ENCODE peak calls at places on chromosomes 13 and 19, in ten cellular contexts. One of them, this sample, is unnamed.
A peak's percentile ranks its signal among the peaks of the same experiment; 100 is the strongest.

GRCh38 chr13:28273919-28274318 is 135.6 kb downstream of the PAN3 start:
- DNase-seq in vagina: no peak
- DNase-seq in stimulated activated CD8-positive, alpha-beta memory T cell treated with anti-CD3 and anti-CD28 coated beads, Interleukin-7, amount 100 ng/mL, for 48 hours: no peak
- DNase-seq in astrocyte of the cerebellum: no peak
- DNase-seq in NCI-H2081: no peak
- DNase-seq in ACHN: no peak
- DNase-seq in T-helper 17 cell: no peak
- DNase-seq in mucosa of descending colon: no peak
- DNase-seq in CD8-positive, alpha-beta memory T cell: no peak
- DNase-seq in caudate nucleus: no peak
- DNase-seq in this sample: no peak

GRCh38 chr13:47213057-47213456 is 316.2 kb upstream of the HTR2A start:
- DNase-seq in astrocyte of the cerebellum: no peak
- DNase-seq in caudate nucleus: no peak
- DNase-seq in T-helper 17 cell: no peak
- DNase-seq in mucosa of descending colon: no peak
- DNase-seq in stimulated activated CD8-positive, alpha-beta memory T cell treated with anti-CD3 and anti-CD28 coated beads, Interleukin-7, amount 100 ng/mL, for 48 hours: no peak
- DNase-seq in NCI-H2081: no peak
- DNase-seq in CD8-positive, alpha-beta memory T cell: no peak
- DNase-seq in vagina: no peak
- DNase-seq in ACHN: no peak
- DNase-seq in this sample: no peak

GRCh38 chr13:48909088-48909389 is 66.7 kb upstream of the FNDC3A start:
- DNase-seq in NCI-H2081: peak; percentile 15
- DNase-seq in caudate nucleus: no peak
- DNase-seq in T-helper 17 cell: no peak
- DNase-seq in astrocyte of the cerebellum: no peak
- DNase-seq in vagina: no peak
- DNase-seq in CD8-positive, alpha-beta memory T cell: no peak
- DNase-seq in ACHN: no peak
- DNase-seq in stimulated activated CD8-positive, alpha-beta memory T cell treated with anti-CD3 and anti-CD28 coated beads, Interleukin-7, amount 100 ng/mL, for 48 hours: no peak
- DNase-seq in mucosa of descending colon: no peak
- DNase-seq in this sample: no peak

GRCh38 chr13:50593228-50593627 is 250.3 kb downstream of the DLEU7 start:
- DNase-seq in vagina: no peak
- DNase-seq in mucosa of descending colon: no peak
- DNase-seq in caudate nucleus: no peak
- DNase-seq in NCI-H2081: no peak
- DNase-seq in ACHN: no peak
- DNase-seq in astrocyte of the cerebellum: no peak
- DNase-seq in CD8-positive, alpha-beta memory T cell: no peak
- DNase-seq in T-helper 17 cell: no peak
- DNase-seq in stimulated activated CD8-positive, alpha-beta memory T cell treated with anti-CD3 and anti-CD28 coated beads, Interleukin-7, amount 100 ng/mL, for 48 hours: no peak
- DNase-seq in this sample: no peak

GRCh38 chr19:46515879-46516350 is 20.2 kb upstream of the PNMA8B start:
- DNase-seq in stimulated activated CD8-positive, alpha-beta memory T cell treated with anti-CD3 and anti-CD28 coated beads, Interleukin-7, amount 100 ng/mL, for 48 hours: no peak
- DNase-seq in NCI-H2081: peak; percentile 18
- DNase-seq in caudate nucleus: no peak
- DNase-seq in vagina: no peak
- DNase-seq in CD8-positive, alpha-beta memory T cell: peak; percentile 5
- DNase-seq in ACHN: peak; percentile 47
- DNase-seq in astrocyte of the cerebellum: no peak
- DNase-seq in T-helper 17 cell: no peak
- DNase-seq in mucosa of descending colon: no peak
- DNase-seq in this sample: no peak

GRCh38 chr19:33394723-33395560 is 21.4 kb downstream of the CEBPG start:
- DNase-seq in NCI-H2081: no peak
- DNase-seq in caudate nucleus: no peak
- DNase-seq in mucosa of descending colon: peak; percentile 55
- DNase-seq in CD8-positive, alpha-beta memory T cell: no peak
- DNase-seq in T-helper 17 cell: no peak
- DNase-seq in astrocyte of the cerebellum: no peak
- DNase-seq in stimulated activated CD8-positive, alpha-beta memory T cell treated with anti-CD3 and anti-CD28 coated beads, Interleukin-7, amount 100 ng/mL, for 48 hours: no peak
- DNase-seq in ACHN: no peak
- DNase-seq in vagina: no peak
- DNase-seq in this sample: no peak

GRCh38 chr19:12222980-12223630 is 60.2 kb downstream of the ZNF136 start:
- DNase-seq in T-helper 17 cell: no peak
- DNase-seq in astrocyte of the cerebellum: no peak
- DNase-seq in ACHN: no peak
- DNase-seq in vagina: no peak
- DNase-seq in CD8-positive, alpha-beta memory T cell: no peak
- DNase-seq in stimulated activated CD8-positive, alpha-beta memory T cell treated with anti-CD3 and anti-CD28 coated beads, Interleukin-7, amount 100 ng/mL, for 48 hours: no peak
- DNase-seq in mucosa of descending colon: no peak
- DNase-seq in caudate nucleus: no peak
- DNase-seq in NCI-H2081: no peak
- DNase-seq in this sample: no peak

GRCh38 chr13:65926750-65927171 is 1303.4 kb downstream of the PCDH9 start:
- DNase-seq in mucosa of descending colon: no peak
- DNase-seq in stimulated activated CD8-positive, alpha-beta memory T cell treated with anti-CD3 and anti-CD28 coated beads, Interleukin-7, amount 100 ng/mL, for 48 hours: no peak
- DNase-seq in vagina: no peak
- DNase-seq in astrocyte of the cerebellum: no peak
- DNase-seq in T-helper 17 cell: no peak
- DNase-seq in ACHN: peak; percentile 2
- DNase-seq in NCI-H2081: peak; percentile 6
- DNase-seq in caudate nucleus: no peak
- DNase-seq in CD8-positive, alpha-beta memory T cell: no peak
- DNase-seq in this sample: no peak

GRCh38 chr13:100022798-100023197 is 41.2 kb downstream of the ZIC2 start:
- DNase-seq in CD8-positive, alpha-beta memory T cell: no peak
- DNase-seq in caudate nucleus: no peak
- DNase-seq in ACHN: no peak
- DNase-seq in mucosa of descending colon: no peak
- DNase-seq in T-helper 17 cell: no peak
- DNase-seq in stimulated activated CD8-positive, alpha-beta memory T cell treated with anti-CD3 and anti-CD28 coated beads, Interleukin-7, amount 100 ng/mL, for 48 hours: no peak
- DNase-seq in NCI-H2081: no peak
- DNase-seq in vagina: no peak
- DNase-seq in astrocyte of the cerebellum: no peak
- DNase-seq in this sample: no peak

GRCh38 chr19:4149518-4150288 is 3.7 kb upstream of the CREB3L3 start:
- DNase-seq in astrocyte of the cerebellum: no peak
- DNase-seq in stimulated activated CD8-positive, alpha-beta memory T cell treated with anti-CD3 and anti-CD28 coated beads, Interleukin-7, amount 100 ng/mL, for 48 hours: no peak
- DNase-seq in CD8-positive, alpha-beta memory T cell: no peak
- DNase-seq in vagina: no peak
- DNase-seq in NCI-H2081: no peak
- DNase-seq in T-helper 17 cell: no peak
- DNase-seq in ACHN: no peak
- DNase-seq in caudate nucleus: no peak
- DNase-seq in mucosa of descending colon: peak; percentile 68
- DNase-seq in this sample: no peak

GRCh38 chr13:98650376-98651107 is 73.6 kb upstream of the STK24 start:
- DNase-seq in NCI-H2081: no peak
- DNase-seq in stimulated activated CD8-positive, alpha-beta memory T cell treated with anti-CD3 and anti-CD28 coated beads, Interleukin-7, amount 100 ng/mL, for 48 hours: no peak
- DNase-seq in vagina: no peak
- DNase-seq in astrocyte of the cerebellum: no peak
- DNase-seq in mucosa of descending colon: peak; percentile 93
- DNase-seq in T-helper 17 cell: no peak
- DNase-seq in CD8-positive, alpha-beta memory T cell: no peak
- DNase-seq in caudate nucleus: no peak
- DNase-seq in ACHN: no peak
- DNase-seq in this sample: no peak

GRCh38 chr19:1837625-1838105 is 10.6 kb downstream of the REXO1 start:
- DNase-seq in caudate nucleus: no peak
- DNase-seq in vagina: no peak
- DNase-seq in astrocyte of the cerebellum: no peak
- DNase-seq in mucosa of descending colon: no peak
- DNase-seq in stimulated activated CD8-positive, alpha-beta memory T cell treated with anti-CD3 and anti-CD28 coated beads, Interleukin-7, amount 100 ng/mL, for 48 hours: no peak
- DNase-seq in CD8-positive, alpha-beta memory T cell: no peak
- DNase-seq in ACHN: peak; percentile 39
- DNase-seq in NCI-H2081: no peak
- DNase-seq in T-helper 17 cell: peak; percentile 69
- DNase-seq in this sample: no peak

GRCh38 chr13:110819203-110820014 is 95.5 kb downstream of the ANKRD10 start:
- DNase-seq in vagina: no peak
- DNase-seq in T-helper 17 cell: peak; percentile 72
- DNase-seq in caudate nucleus: peak; percentile 45
- DNase-seq in astrocyte of the cerebellum: peak; percentile 24
- DNase-seq in ACHN: peak; percentile 61
- DNase-seq in mucosa of descending colon: peak; percentile 78
- DNase-seq in stimulated activated CD8-positive, alpha-beta memory T cell treated with anti-CD3 and anti-CD28 coated beads, Interleukin-7, amount 100 ng/mL, for 48 hours: peak; percentile 43
- DNase-seq in CD8-positive, alpha-beta memory T cell: peak; percentile 59
- DNase-seq in NCI-H2081: peak; percentile 70
- DNase-seq in this sample: no peak

GRCh38 chr13:72622546-72622945 is 104.9 kb downstream of the MZT1 start:
- DNase-seq in astrocyte of the cerebellum: no peak
- DNase-seq in T-helper 17 cell: no peak
- DNase-seq in ACHN: no peak
- DNase-seq in NCI-H2081: no peak
- DNase-seq in vagina: no peak
- DNase-seq in mucosa of descending colon: no peak
- DNase-seq in CD8-positive, alpha-beta memory T cell: no peak
- DNase-seq in stimulated activated CD8-positive, alpha-beta memory T cell treated with anti-CD3 and anti-CD28 coated beads, Interleukin-7, amount 100 ng/mL, for 48 hours: no peak
- DNase-seq in caudate nucleus: no peak
- DNase-seq in this sample: no peak

GRCh38 chr19:47228168-47228936 is 2.6 kb downstream of the BBC3 start:
- DNase-seq in NCI-H2081: no peak
- DNase-seq in stimulated activated CD8-positive, alpha-beta memory T cell treated with anti-CD3 and anti-CD28 coated beads, Interleukin-7, amount 100 ng/mL, for 48 hours: no peak
- DNase-seq in ACHN: peak; percentile 47
- DNase-seq in astrocyte of the cerebellum: no peak
- DNase-seq in vagina: no peak
- DNase-seq in T-helper 17 cell: no peak
- DNase-seq in caudate nucleus: no peak
- DNase-seq in CD8-positive, alpha-beta memory T cell: peak; percentile 54
- DNase-seq in mucosa of descending colon: peak; percentile 85
- DNase-seq in this sample: peak; percentile 50

GRCh38 chr13:95300625-95301134 is 571 bp downstream of the ABCC4 start:
- DNase-seq in vagina: no peak
- DNase-seq in ACHN: peak; percentile 79
- DNase-seq in T-helper 17 cell: no peak
- DNase-seq in mucosa of descending colon: peak; percentile 82
- DNase-seq in CD8-positive, alpha-beta memory T cell: peak; percentile 25
- DNase-seq in caudate nucleus: peak; percentile 15
- DNase-seq in stimulated activated CD8-positive, alpha-beta memory T cell treated with anti-CD3 and anti-CD28 coated beads, Interleukin-7, amount 100 ng/mL, for 48 hours: peak; percentile 28
- DNase-seq in NCI-H2081: peak; percentile 53
- DNase-seq in astrocyte of the cerebellum: no peak
- DNase-seq in this sample: no peak

GRCh38 chr13:48220592-48221300 is 12.3 kb upstream of the ITM2B start:
- DNase-seq in T-helper 17 cell: no peak
- DNase-seq in NCI-H2081: no peak
- DNase-seq in vagina: no peak
- DNase-seq in caudate nucleus: no peak
- DNase-seq in astrocyte of the cerebellum: no peak
- DNase-seq in CD8-positive, alpha-beta memory T cell: peak; percentile 28
- DNase-seq in ACHN: no peak
- DNase-seq in mucosa of descending colon: no peak
- DNase-seq in stimulated activated CD8-positive, alpha-beta memory T cell treated with anti-CD3 and anti-CD28 coated beads, Interleukin-7, amount 100 ng/mL, for 48 hours: no peak
- DNase-seq in this sample: no peak

GRCh38 chr13:105410602-105411001 is 1124.9 kb downstream of the EFNB2 start:
- DNase-seq in caudate nucleus: no peak
- DNase-seq in NCI-H2081: no peak
- DNase-seq in vagina: no peak
- DNase-seq in astrocyte of the cerebellum: no peak
- DNase-seq in CD8-positive, alpha-beta memory T cell: no peak
- DNase-seq in T-helper 17 cell: peak; percentile 4
- DNase-seq in mucosa of descending colon: no peak
- DNase-seq in ACHN: no peak
- DNase-seq in stimulated activated CD8-positive, alpha-beta memory T cell treated with anti-CD3 and anti-CD28 coated beads, Interleukin-7, amount 100 ng/mL, for 48 hours: no peak
- DNase-seq in this sample: no peak

GRCh38 chr19:5172859-5173577 is 167.6 kb downstream of the PTPRS start:
- DNase-seq in ACHN: peak; percentile 31
- DNase-seq in stimulated activated CD8-positive, alpha-beta memory T cell treated with anti-CD3 and anti-CD28 coated beads, Interleukin-7, amount 100 ng/mL, for 48 hours: no peak
- DNase-seq in NCI-H2081: no peak
- DNase-seq in vagina: no peak
- DNase-seq in mucosa of descending colon: no peak
- DNase-seq in caudate nucleus: peak; percentile 30
- DNase-seq in T-helper 17 cell: no peak
- DNase-seq in astrocyte of the cerebellum: peak; percentile 78
- DNase-seq in CD8-positive, alpha-beta memory T cell: no peak
- DNase-seq in this sample: peak; percentile 50

GRCh38 chr13:108944760-108945159 is 315.3 kb downstream of the MYO16 start:
- DNase-seq in stimulated activated CD8-positive, alpha-beta memory T cell treated with anti-CD3 and anti-CD28 coated beads, Interleukin-7, amount 100 ng/mL, for 48 hours: no peak
- DNase-seq in vagina: no peak
- DNase-seq in astrocyte of the cerebellum: no peak
- DNase-seq in T-helper 17 cell: no peak
- DNase-seq in CD8-positive, alpha-beta memory T cell: no peak
- DNase-seq in mucosa of descending colon: no peak
- DNase-seq in ACHN: no peak
- DNase-seq in caudate nucleus: no peak
- DNase-seq in NCI-H2081: no peak
- DNase-seq in this sample: no peak